ENCODE peak calls at places on chromosomes 5 and 9, in seven cellular contexts. B, N, Q, J, S, G and R are unnamed samples. For H3K4me1, the result is how much of the 10 kb centered on the place peaks cover.

GRCh38 chr5:160348080-160348479 is 22.3 kb downstream of the C1QTNF2 start:
- DNase-seq in N (no peak), S (no peak), G (no peak), B (no peak), J (no peak), Q (no peak), R (no peak)

GRCh38 chr9:133114886-133115603 is 6.0 kb downstream of the RALGDS start:
- DNase-seq in B (peak), N (no peak), J (peak), Q (no peak), G (no peak), S (no peak), R (peak)

GRCh38 chr5:39236718-39237117 is 17.4 kb upstream of the FYB1 start:
- DNase-seq in S (no peak), Q (no peak), J (no peak), N (no peak), B (no peak), G (no peak), R (no peak)

GRCh38 chr5:34674226-34674625 is 18.1 kb downstream of the RAI14 start:
- DNase-seq in S (no peak), Q (no peak), J (no peak), B (no peak), G (peak), N (no peak), R (no peak)

GRCh38 chr9:116196806-116197205 is 43.2 kb downstream of the PAPPA start:
- DNase-seq in S (no peak), B (no peak), G (no peak), Q (no peak), J (no peak), N (no peak), R (no peak)

GRCh38 chr9:120353501-120353900 is 226.5 kb downstream of the CDK5RAP2 start:
- DNase-seq in S (no peak), G (no peak), B (no peak), N (no peak), J (no peak), Q (no peak), R (no peak)

GRCh38 chr5:176740702-176741565 is 69.4 kb upstream of the UNC5A start:
- DNase-seq in N (peak), J (no peak), Q (no peak), G (no peak), B (no peak), S (no peak), R (peak)

GRCh38 chr5:155147222-155147621 is 133.7 kb downstream of the KIF4B start:
- DNase-seq in B (no peak), S (no peak), Q (no peak), G (no peak), J (no peak), N (no peak), R (no peak)

GRCh38 chr5:138601444-138601843 is 26.2 kb upstream of the HSPA9 start:
- DNase-seq in S (no peak), N (no peak), J (no peak), G (peak), Q (peak), B (no peak), R (no peak)

GRCh38 chr5:14082973-14083372 is 60.2 kb upstream of the TRIO start:
- DNase-seq in S (no peak), G (no peak), N (no peak), Q (no peak), B (no peak), J (no peak), R (no peak)

GRCh38 chr9:22413884-22414283 is 32.7 kb upstream of the DMRTA1 start:
- DNase-seq in S (no peak), Q (peak), N (no peak), G (peak), J (no peak), B (no peak), R (no peak)

GRCh38 chr5:100846722-100847121 is 56.4 kb downstream of the ST8SIA4 start:
- DNase-seq in N (no peak), G (no peak), B (no peak), Q (no peak), S (no peak), J (no peak), R (no peak)

GRCh38 chr9:136031094-136031493 is 64.0 kb downstream of the NACC2 start:
- DNase-seq in S (no peak), Q (no peak), J (no peak), N (no peak), B (no peak), G (no peak), R (no peak)

GRCh38 chr9:136799079-136799853 is 3.1 kb downstream of the CCDC183 start:
- DNase-seq in J (no peak), S (no peak), Q (no peak), G (no peak), N (peak), B (no peak), R (no peak)

GRCh38 chr5:157543825-157544622 is 31.6 kb downstream of the ADAM19 start:
- DNase-seq in N (no peak), J (no peak), G (no peak), Q (no peak), B (no peak), S (no peak), R (no peak)

GRCh38 chr9:127018935-127019334 is 103.5 kb downstream of the ANGPTL2 start:
- DNase-seq in N (no peak), S (no peak), Q (no peak), B (no peak), G (no peak), J (no peak), R (no peak)

GRCh38 chr5:78566747-78567449 is 81.7 kb downstream of the LHFPL2 start:
- DNase-seq in B (no peak), G (peak), Q (no peak), S (no peak), N (no peak), J (no peak), R (no peak)

GRCh38 chr5:81207009-81207408 is 26.1 kb upstream of the CKMT2 start:
- DNase-seq in G (no peak), Q (no peak), J (no peak), B (no peak), N (no peak), S (no peak), R (no peak)

GRCh38 chr5:143955140-143955539 is 143.2 kb downstream of the HMHB1 start:
- DNase-seq in Q (no peak), S (no peak), G (no peak), B (no peak), N (no peak), J (no peak), R (no peak)

GRCh38 chr5:118301696-118302095 is 686.7 kb downstream of the DTWD2 start:
- DNase-seq in S (no peak), J (no peak), N (no peak), G (no peak), Q (no peak), B (no peak), R (no peak)

GRCh38 chr5:55533806-55534435 is 843 bp downstream of the PLPP1 start:
- DNase-seq in S (no peak), N (peak), B (no peak), J (no peak), G (peak), Q (no peak), R (peak)

GRCh38 chr5:142461028-142461427 is 136.2 kb upstream of the SPRY4 start:
- DNase-seq in N (no peak), B (no peak), G (no peak), Q (no peak), S (no peak), J (no peak), R (no peak)

GRCh38 chr9:89051421-89051820 is 60.2 kb downstream of the S1PR3 start:
- DNase-seq in S (no peak), Q (no peak), N (no peak), G (no peak), J (no peak), B (no peak), R (no peak)

GRCh38 chr9:4640027-4640426 is 22.1 kb upstream of the PLPP6 start:
- DNase-seq in G (no peak), Q (no peak), N (no peak), B (no peak), J (no peak), S (peak), R (no peak)

GRCh38 chr5:94267350-94267899 is 351.0 kb downstream of the KIAA0825 start:
- DNase-seq in N (no peak), G (no peak), B (no peak), Q (no peak), J (no peak), S (no peak), R (no peak)

GRCh38 chr5:171264842-171265241 is 44.2 kb upstream of the TLX3 start:
- DNase-seq in B (no peak), Q (no peak), J (no peak), G (no peak), S (no peak), N (no peak), R (no peak)

GRCh38 chr5:134103397-134103796 is 11.1 kb upstream of the TCF7 start:
- DNase-seq in S (no peak), Q (no peak), B (no peak), N (no peak), G (no peak), J (no peak), R (no peak)
- H3K4me1 ChIP-seq in S (under half), Q (under half), B (under half), N (under half), G (under half), J (under half), R (under half)

DNA sequence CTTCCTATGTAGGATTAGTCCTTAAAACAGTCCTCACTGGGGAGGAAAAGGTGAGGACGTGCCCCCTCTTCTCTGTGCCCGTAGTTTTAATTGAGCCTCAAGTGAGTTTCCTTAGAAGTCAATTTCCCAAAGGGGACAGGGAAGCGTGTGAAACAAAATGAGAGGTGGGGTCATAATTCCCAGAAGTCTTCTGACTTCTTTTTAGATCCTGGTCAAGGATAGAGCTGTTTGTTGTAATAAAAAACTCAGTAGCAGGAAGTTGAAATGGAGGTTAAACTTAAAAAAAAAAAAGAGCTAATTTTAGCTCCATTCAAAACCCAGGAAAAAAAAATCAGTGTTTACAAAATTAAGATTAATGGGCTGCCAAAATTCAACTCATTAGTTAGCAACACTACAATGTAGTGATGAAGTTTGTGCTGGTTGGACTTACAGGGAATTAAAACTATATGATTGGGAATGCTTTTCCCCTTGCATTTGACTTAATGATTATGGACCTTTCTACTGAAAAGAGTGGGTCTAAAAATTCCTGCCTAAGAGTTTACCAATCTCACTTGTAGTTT is 158.3 kb upstream of the MEF2C start:
- DNase-seq in S (no peak), Q (no peak), B (no peak), J (no peak), G (no peak), N (no peak), R (no peak)
- H3K4me3 ChIP-seq in S (no peak), Q (no peak), B (no peak), J (no peak), G (no peak), N (no peak), R (no peak)

DNA sequence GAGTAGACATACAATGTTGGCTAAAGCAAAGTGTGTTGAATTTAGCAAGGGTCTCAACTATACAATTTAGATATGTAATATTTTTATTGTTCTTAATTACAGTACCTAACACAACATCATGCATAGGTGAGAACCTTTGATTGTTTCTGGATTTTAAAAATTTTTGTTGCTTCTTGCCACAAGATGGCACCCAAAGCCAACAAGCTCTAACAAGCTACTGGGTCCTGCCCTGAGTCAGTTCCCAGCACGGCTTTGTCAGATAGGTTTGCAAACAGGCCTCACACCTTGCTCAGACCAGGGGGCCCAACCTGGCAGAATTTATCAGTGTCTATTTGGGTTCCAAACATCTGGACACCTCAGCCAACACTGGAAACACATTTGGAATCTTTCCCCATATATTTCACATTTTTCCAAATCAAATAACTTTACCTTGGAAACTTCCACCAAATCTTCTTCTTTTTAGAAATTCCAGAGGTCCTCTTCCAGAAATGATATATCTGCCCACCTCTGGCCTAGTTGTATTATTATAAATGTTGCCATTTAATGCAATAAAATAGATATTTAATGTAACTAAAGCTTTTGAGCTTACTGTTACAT is 49.5 kb upstream of the EGFLAM start:
- DNase-seq in Q (peak), S (peak), N (no peak), G (peak), J (no peak), B (no peak), R (no peak)
- TF ChIP-seq CTCF in Q (peak), S (peak), N (no peak), G (peak), J (peak), B (peak), R (no peak)

GRCh38 chr9:37385286-37385685 is 37.2 kb upstream of the GRHPR start:
- DNase-seq in N (no peak), S (no peak), B (no peak), J (no peak), G (no peak), Q (no peak), R (no peak)

GRCh38 chr9:37383393-37383792 is 39.1 kb upstream of the GRHPR start:
- DNase-seq in Q (no peak), B (no peak), J (no peak), S (no peak), N (no peak), G (no peak), R (no peak)

GRCh38 chr9:37382161-37382981 is 40.1 kb upstream of the GRHPR start:
- DNase-seq in B (no peak), N (no peak), Q (no peak), S (no peak), J (no peak), G (no peak), R (no peak)

GRCh38 chr9:37382982-37383357 is 39.5 kb upstream of the GRHPR start:
- DNase-seq in S (no peak), G (no peak), Q (no peak), J (no peak), B (no peak), N (no peak), R (no peak)

DNA sequence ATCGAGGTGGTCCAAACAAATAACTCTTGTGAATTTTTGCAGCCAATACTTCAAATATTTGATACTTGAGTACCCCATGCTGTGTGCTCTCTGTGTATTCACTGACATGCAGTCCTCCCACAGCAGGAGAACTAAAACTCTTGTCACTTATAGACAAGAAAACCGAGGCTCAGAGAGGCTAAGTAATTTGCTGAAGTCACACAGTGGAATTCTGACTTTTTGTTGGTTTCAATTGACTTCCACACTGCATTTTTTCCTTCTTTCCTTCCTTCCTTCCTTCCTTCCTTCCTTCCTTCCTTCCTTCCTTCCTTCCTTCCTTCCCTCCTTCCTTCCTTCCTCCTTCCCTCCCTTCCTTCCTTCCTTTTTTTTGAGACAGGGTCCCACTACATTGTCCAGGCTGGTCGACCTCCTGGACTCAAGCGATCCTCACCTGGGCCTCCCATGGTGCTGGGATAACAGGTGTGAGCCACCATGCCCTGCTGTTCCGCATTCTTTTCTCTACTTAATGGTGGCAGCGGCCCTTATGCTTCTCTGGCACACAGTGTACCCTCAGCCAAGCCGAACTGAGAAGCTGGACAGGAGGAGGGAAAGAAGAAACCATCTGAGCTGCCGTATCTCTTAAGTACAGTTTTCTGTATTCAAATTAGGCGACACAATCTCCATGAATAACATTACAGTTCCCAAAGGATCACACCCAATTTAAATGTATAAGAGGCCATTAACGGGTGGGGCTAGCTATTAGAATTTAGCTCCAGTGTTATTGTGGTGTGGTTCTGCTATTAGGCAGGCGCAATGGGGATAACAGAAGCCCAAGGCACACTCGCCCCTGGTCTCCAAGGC is 38.4 kb upstream of the GRHPR start:
- DNase-seq in Q (no peak), J (no peak), S (no peak), B (no peak), G (no peak), N (no peak), R (no peak)
- H3K4me1 ChIP-seq in Q (under half), J (under half), S (under half), B (under half), G (under half), N (under half), R (under half)

GRCh38 chr5:132746592-132747063 is 598 bp upstream of the CCNI2 start:
- DNase-seq in B (no peak), G (no peak), S (peak), J (no peak), Q (no peak), N (peak), R (no peak)
- H3K4me3 ChIP-seq in B (peak), G (peak), S (peak), J (peak), Q (peak), N (peak), R (peak)

DNA sequence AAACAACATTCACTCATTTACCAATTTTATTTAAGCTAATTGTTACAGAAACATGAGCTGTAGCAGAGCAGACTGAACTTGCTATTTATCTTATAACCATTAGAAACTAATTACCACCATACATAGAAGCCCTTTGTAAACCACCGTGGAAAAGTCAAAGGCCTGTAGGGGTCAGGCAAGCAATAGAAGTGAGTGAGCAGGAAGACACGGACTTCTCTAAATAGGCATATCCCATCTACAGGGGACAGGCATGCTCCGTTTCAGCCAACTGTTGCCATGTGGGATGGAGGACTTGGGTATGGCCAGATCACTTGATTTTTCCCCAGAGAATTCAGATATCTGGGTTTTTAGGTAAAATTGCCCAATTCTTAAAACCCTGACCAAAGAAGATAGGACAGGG is 44.8 kb downstream of the PRRC1 start:
- DNase-seq in S (no peak), B (no peak), N (no peak), G (no peak), J (no peak), Q (no peak), R (no peak)
- TF ChIP-seq CTCF in S (peak), B (peak), N (no peak), G (peak), J (peak), Q (peak), R (no peak)

GRCh38 chr5:96253140-96253539 is 179.9 kb downstream of the PCSK1 start:
- DNase-seq in G (no peak), Q (no peak), B (no peak), J (no peak), N (no peak), S (no peak), R (no peak)
- H3K4me1 ChIP-seq in G (under half), Q (under half), B (under half), J (under half), N (under half), S (under half), R (half or more)

GRCh38 chr9:92790542-92791527 is 26.2 kb upstream of the BICD2 start:
- DNase-seq in G (peak), J (peak), Q (peak), B (peak), N (peak), S (peak), R (peak)
- H3K4me3 ChIP-seq in G (no peak), J (no peak), Q (no peak), B (no peak), N (no peak), S (no peak), R (no peak)